ENCODE peak calls at places on chromosomes 16 and 17, in seven cellular contexts. One of them, this sample, is unnamed.

GRCh38 chr17:82414548-82415281 is 3.4 kb upstream of the HEXD start:
- DNase-seq in H9: peak
- DNase-seq in neuronal stem cell: peak
- DNase-seq in H1: peak
- DNase-seq in mesenchymal stem cell: peak
- DNase-seq in mesendoderm: peak
- DNase-seq in trophoblast cell: peak
- DNase-seq in this sample: peak

GRCh38 chr17:74157366-74157765 is 46.1 kb upstream of the RPL38 start:
- DNase-seq in H9: peak
- DNase-seq in neuronal stem cell: no peak
- DNase-seq in H1: peak
- DNase-seq in mesenchymal stem cell: no peak
- DNase-seq in mesendoderm: no peak
- DNase-seq in trophoblast cell: no peak
- DNase-seq in this sample: no peak

GRCh38 chr17:7884581-7885356 is 3.8 kb upstream of the CHD3 start:
- DNase-seq in H9: peak
- DNase-seq in neuronal stem cell: no peak
- DNase-seq in H1: no peak
- DNase-seq in mesenchymal stem cell: peak
- DNase-seq in mesendoderm: no peak
- DNase-seq in trophoblast cell: no peak
- DNase-seq in this sample: no peak

GRCh38 chr17:63425478-63425877 is 20.6 kb downstream of the CYB561 start:
- DNase-seq in H9: peak
- DNase-seq in neuronal stem cell: peak
- DNase-seq in H1: peak
- DNase-seq in mesenchymal stem cell: peak
- DNase-seq in mesendoderm: peak
- DNase-seq in trophoblast cell: peak
- DNase-seq in this sample: peak

GRCh38 chr16:20300312-20301097 is 26.8 kb downstream of the GP2 start:
- DNase-seq in H9: peak
- DNase-seq in neuronal stem cell: peak
- DNase-seq in H1: peak
- DNase-seq in mesenchymal stem cell: peak
- DNase-seq in mesendoderm: peak
- DNase-seq in trophoblast cell: peak
- DNase-seq in this sample: peak

GRCh38 chr17:7004398-7005253 is 7.8 kb upstream of the RNASEK start:
- DNase-seq in H9: no peak
- DNase-seq in neuronal stem cell: no peak
- DNase-seq in H1: peak
- DNase-seq in mesenchymal stem cell: peak
- DNase-seq in mesendoderm: peak
- DNase-seq in trophoblast cell: peak
- DNase-seq in this sample: peak

GRCh38 chr17:55288356-55289105 is 23.8 kb downstream of the HLF start:
- DNase-seq in H9: no peak
- DNase-seq in neuronal stem cell: no peak
- DNase-seq in H1: no peak
- DNase-seq in mesenchymal stem cell: no peak
- DNase-seq in mesendoderm: no peak
- DNase-seq in trophoblast cell: no peak
- DNase-seq in this sample: no peak

GRCh38 chr17:28174352-28175046 is 132.0 kb downstream of the NLK start:
- DNase-seq in H9: no peak
- DNase-seq in neuronal stem cell: no peak
- DNase-seq in H1: no peak
- DNase-seq in mesenchymal stem cell: peak
- DNase-seq in mesendoderm: peak
- DNase-seq in trophoblast cell: no peak
- DNase-seq in this sample: no peak

GRCh38 chr17:71975331-71975801 is 145.5 kb upstream of the SOX9 start:
- DNase-seq in H9: peak
- DNase-seq in neuronal stem cell: no peak
- DNase-seq in H1: no peak
- DNase-seq in mesenchymal stem cell: no peak
- DNase-seq in mesendoderm: peak
- DNase-seq in trophoblast cell: no peak
- DNase-seq in this sample: peak

GRCh38 chr17:21676281-21677111 is 15.8 kb upstream of the KCNJ18 start:
- DNase-seq in H9: no peak
- DNase-seq in neuronal stem cell: no peak
- DNase-seq in H1: no peak
- DNase-seq in mesenchymal stem cell: no peak
- DNase-seq in mesendoderm: no peak
- DNase-seq in trophoblast cell: no peak
- DNase-seq in this sample: no peak

GRCh38 chr17:36791961-36792475 is 145.3 kb upstream of the LHX1 start:
- DNase-seq in H9: no peak
- DNase-seq in neuronal stem cell: no peak
- DNase-seq in H1: no peak
- DNase-seq in mesenchymal stem cell: no peak
- DNase-seq in mesendoderm: no peak
- DNase-seq in trophoblast cell: no peak
- DNase-seq in this sample: no peak

GRCh38 chr16:21260870-21261791 is 17.0 kb downstream of the CRYM start:
- DNase-seq in H9: no peak
- DNase-seq in neuronal stem cell: no peak
- DNase-seq in H1: no peak
- DNase-seq in mesenchymal stem cell: peak
- DNase-seq in mesendoderm: no peak
- DNase-seq in trophoblast cell: no peak
- DNase-seq in this sample: peak

GRCh38 chr17:6812295-6812694 is 19.2 kb downstream of the TEKT1 start:
- DNase-seq in H9: no peak
- DNase-seq in neuronal stem cell: no peak
- DNase-seq in H1: no peak
- DNase-seq in mesenchymal stem cell: no peak
- DNase-seq in mesendoderm: no peak
- DNase-seq in trophoblast cell: no peak
- DNase-seq in this sample: no peak

GRCh38 chr17:19369846-19370492 is 7.4 kb upstream of the B9D1 start:
- DNase-seq in H9: no peak
- DNase-seq in neuronal stem cell: no peak
- DNase-seq in H1: no peak
- DNase-seq in mesenchymal stem cell: no peak
- DNase-seq in mesendoderm: no peak
- DNase-seq in trophoblast cell: no peak
- DNase-seq in this sample: no peak

GRCh38 chr17:1904273-1905052 is 74.7 kb downstream of the RPA1 start:
- DNase-seq in H9: no peak
- DNase-seq in neuronal stem cell: no peak
- DNase-seq in H1: no peak
- DNase-seq in mesenchymal stem cell: no peak
- DNase-seq in mesendoderm: no peak
- DNase-seq in trophoblast cell: no peak
- DNase-seq in this sample: no peak

GRCh38 chr17:82957469-82957795 is 117.6 kb upstream of the ZNF750 start:
- DNase-seq in H9: peak
- DNase-seq in neuronal stem cell: no peak
- DNase-seq in H1: no peak
- DNase-seq in mesenchymal stem cell: no peak
- DNase-seq in mesendoderm: no peak
- DNase-seq in trophoblast cell: no peak
- DNase-seq in this sample: no peak

GRCh38 chr16:13378151-13378550 is 476.8 kb downstream of the SHISA9 start:
- DNase-seq in H9: no peak
- DNase-seq in neuronal stem cell: no peak
- DNase-seq in H1: no peak
- DNase-seq in mesenchymal stem cell: no peak
- DNase-seq in mesendoderm: no peak
- DNase-seq in trophoblast cell: no peak
- DNase-seq in this sample: no peak

GRCh38 chr17:77504652-77505459 is 364.1 kb downstream of the SEC14L1 start:
- DNase-seq in H9: no peak
- DNase-seq in neuronal stem cell: no peak
- DNase-seq in H1: no peak
- DNase-seq in mesenchymal stem cell: no peak
- DNase-seq in mesendoderm: no peak
- DNase-seq in trophoblast cell: no peak
- DNase-seq in this sample: no peak

GRCh38 chr17:10198509-10199249 is at the start of gene GAS7:
- DNase-seq in H9: peak
- DNase-seq in neuronal stem cell: peak
- DNase-seq in H1: peak
- DNase-seq in mesenchymal stem cell: peak
- DNase-seq in mesendoderm: peak
- DNase-seq in trophoblast cell: no peak
- DNase-seq in this sample: peak

GRCh38 chr17:50634915-50635719 is 436 bp downstream of the ABCC3 start:
- DNase-seq in H9: no peak
- DNase-seq in neuronal stem cell: no peak
- DNase-seq in H1: no peak
- DNase-seq in mesenchymal stem cell: no peak
- DNase-seq in mesendoderm: no peak
- DNase-seq in trophoblast cell: no peak
- DNase-seq in this sample: no peak

DNA sequence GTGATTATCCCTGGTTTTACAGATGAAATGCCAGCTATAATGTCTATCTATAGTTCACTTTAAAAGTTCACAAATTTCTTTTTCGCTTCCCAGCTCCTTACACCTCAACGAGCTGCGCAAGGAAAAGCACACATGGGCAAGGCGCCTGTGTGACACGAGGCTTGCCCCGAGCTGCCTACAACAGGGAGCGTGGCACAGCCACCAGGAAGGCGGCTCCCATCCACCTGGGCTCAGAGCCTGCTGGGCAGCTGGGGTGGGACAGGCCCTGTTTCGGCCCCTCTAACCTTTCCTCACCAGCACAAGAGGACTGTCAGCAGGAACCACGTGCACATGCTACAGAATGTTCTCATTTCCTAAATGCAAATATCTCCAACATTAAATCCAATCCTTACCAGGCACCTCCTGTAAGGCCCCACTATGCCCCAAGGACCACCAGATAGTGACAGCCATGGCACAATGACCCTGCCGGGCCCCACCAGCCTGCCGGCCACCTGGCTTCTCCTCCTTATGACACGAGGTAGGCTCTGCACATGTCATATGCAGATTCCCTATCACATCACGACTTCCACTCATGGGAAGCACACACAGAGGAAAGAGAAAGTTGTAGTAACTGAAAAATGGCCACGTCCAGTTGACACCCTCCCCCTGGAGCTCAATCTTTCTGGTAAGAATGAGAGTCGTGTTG is 92.1 kb downstream of the ZNF778 start:
- DNase-seq in H9: no peak
- DNase-seq in neuronal stem cell: no peak
- DNase-seq in H1: no peak
- DNase-seq in mesenchymal stem cell: no peak
- DNase-seq in mesendoderm: no peak
- DNase-seq in trophoblast cell: no peak
- DNase-seq in this sample: no peak
- H2AK5ac ChIP-seq in H9: no peak
- H2AK5ac ChIP-seq in neuronal stem cell: no peak
- H2AK5ac ChIP-seq in H1: no peak
- H2AK5ac ChIP-seq in mesenchymal stem cell: no peak
- H2AK5ac ChIP-seq in mesendoderm: no peak
- H2AK5ac ChIP-seq in trophoblast cell: no peak
- H2AK5ac ChIP-seq in this sample: no peak

DNA sequence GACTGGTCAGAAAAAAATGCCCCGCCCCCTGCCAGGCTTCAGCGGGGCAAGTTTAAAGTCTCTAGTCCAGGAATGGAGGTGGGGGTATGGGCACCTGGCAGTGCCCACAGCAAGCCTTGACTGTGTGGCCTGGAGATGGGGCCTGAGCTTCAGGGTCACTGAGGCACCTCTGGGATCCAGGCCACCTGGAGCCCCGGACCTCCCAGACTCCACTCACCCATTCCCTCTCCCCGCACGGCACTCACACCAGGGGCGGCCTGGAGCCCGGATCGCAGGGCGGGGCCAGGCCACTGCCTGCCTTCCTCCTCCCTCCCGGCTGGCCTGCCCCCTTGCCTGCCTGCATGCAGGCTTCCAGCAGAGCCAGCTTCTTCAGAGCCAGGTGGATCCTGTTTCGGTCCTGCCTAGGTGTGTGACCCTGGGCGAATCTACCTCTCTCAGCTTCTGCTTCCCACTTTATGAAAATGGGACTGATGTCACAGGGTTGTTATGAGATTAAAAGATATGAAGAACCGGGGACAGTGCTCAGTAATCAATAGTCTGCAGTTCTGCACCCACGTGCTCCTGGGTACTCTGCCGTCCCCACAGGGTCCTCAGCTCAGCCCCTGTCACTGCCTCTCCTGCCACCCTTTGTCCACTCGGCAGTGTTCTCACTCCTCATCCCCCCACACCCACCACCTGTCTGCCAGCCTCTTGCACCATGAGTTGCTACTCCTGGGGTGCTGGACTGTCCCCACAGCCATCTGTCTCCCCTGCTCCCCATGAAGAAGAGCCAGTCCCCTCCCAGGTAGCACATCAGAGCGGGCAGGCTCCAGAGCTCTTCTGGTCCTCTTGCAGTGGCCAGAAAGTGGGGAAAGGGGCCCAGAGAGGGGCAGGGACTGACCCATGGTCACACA is 1.2 kb upstream of the TCAP start:
- DNase-seq in H9: peak
- DNase-seq in neuronal stem cell: no peak
- DNase-seq in H1: peak
- DNase-seq in mesenchymal stem cell: peak
- DNase-seq in mesendoderm: peak
- DNase-seq in trophoblast cell: peak
- DNase-seq in this sample: no peak
- H2AK5ac ChIP-seq in H9: no peak
- H2AK5ac ChIP-seq in neuronal stem cell: peak
- H2AK5ac ChIP-seq in H1: peak
- H2AK5ac ChIP-seq in mesenchymal stem cell: peak
- H2AK5ac ChIP-seq in mesendoderm: no peak
- H2AK5ac ChIP-seq in trophoblast cell: no peak
- H2AK5ac ChIP-seq in this sample: no peak

DNA sequence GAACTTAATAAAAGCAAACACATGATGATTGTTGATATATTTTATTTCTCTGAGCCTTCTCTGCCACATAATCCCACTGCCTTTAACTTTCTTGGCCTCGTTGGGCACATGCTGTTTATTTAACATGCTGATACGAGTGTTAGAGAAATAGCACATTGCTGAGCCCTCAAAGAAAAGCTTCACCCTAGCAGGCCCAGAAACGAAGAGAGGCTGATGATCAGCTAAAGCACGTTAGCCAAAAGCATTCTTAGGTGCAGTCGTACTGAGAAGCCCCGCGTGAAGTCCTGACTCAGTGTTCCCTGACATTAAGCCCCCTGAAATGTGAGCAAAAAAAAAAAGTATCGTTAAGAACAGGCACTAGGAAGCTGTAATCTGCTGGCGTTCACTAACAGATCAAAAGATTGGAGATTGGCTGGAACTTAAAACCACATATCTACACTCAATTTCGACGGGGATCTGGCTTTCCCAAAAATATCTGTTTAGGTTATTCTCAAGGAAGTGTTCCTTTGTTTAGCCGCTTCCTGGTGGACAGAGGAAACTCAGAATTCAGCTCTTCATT is 122.7 kb downstream of the CCDC182 start:
- DNase-seq in H9: no peak
- DNase-seq in neuronal stem cell: no peak
- DNase-seq in H1: no peak
- DNase-seq in mesenchymal stem cell: peak
- DNase-seq in mesendoderm: no peak
- DNase-seq in trophoblast cell: no peak
- DNase-seq in this sample: no peak
- H2AK5ac ChIP-seq in H9: no peak
- H2AK5ac ChIP-seq in neuronal stem cell: no peak
- H2AK5ac ChIP-seq in H1: no peak
- H2AK5ac ChIP-seq in mesenchymal stem cell: no peak
- H2AK5ac ChIP-seq in mesendoderm: no peak
- H2AK5ac ChIP-seq in trophoblast cell: peak
- H2AK5ac ChIP-seq in this sample: peak

GRCh38 chr17:14169901-14170300 is 66.8 kb downstream of the CDRT15 start:
- DNase-seq in H9: no peak
- DNase-seq in neuronal stem cell: no peak
- DNase-seq in H1: no peak
- DNase-seq in mesenchymal stem cell: no peak
- DNase-seq in mesendoderm: no peak
- DNase-seq in trophoblast cell: no peak
- DNase-seq in this sample: no peak
- H2AK5ac ChIP-seq in H9: no peak
- H2AK5ac ChIP-seq in neuronal stem cell: no peak
- H2AK5ac ChIP-seq in H1: no peak
- H2AK5ac ChIP-seq in mesenchymal stem cell: no peak
- H2AK5ac ChIP-seq in mesendoderm: no peak
- H2AK5ac ChIP-seq in trophoblast cell: no peak
- H2AK5ac ChIP-seq in this sample: no peak